ENCODE peak calls at places on chromosome 1, in four cellular contexts. W is endothelial cell of umbilical vein, G is H9, X is IMR-90. E is an unnamed sample. For H3K27me3 and H3K4me1, the result is how much of the 10 kb centered on the place peaks cover.

GRCh38 chr1:207745839-207746767 is 5.8 kb upstream of the CD46 start:
- DNase-seq in X (no peak), W (no peak), G (no peak), E (peak)

GRCh38 chr1:239233626-239234025 is 152.7 kb upstream of the CHRM3 start:
- DNase-seq in G (no peak), W (no peak), X (no peak), E (no peak)

GRCh38 chr1:21956720-21957552 is 19.8 kb upstream of the HSPG2 start:
- DNase-seq in X (peak), G (no peak), W (peak), E (no peak)

GRCh38 chr1:4346141-4346540 is 308.3 kb upstream of the AJAP1 start:
- DNase-seq in G (no peak), W (no peak), X (no peak), E (no peak)

GRCh38 chr1:24416666-24417391 is 1.2 kb downstream of the NIPAL3 start:
- DNase-seq in X (peak), W (no peak), G (no peak), E (peak)

GRCh38 chr1:20715406-20715805 is 2.4 kb downstream of the KIF17 start:
- DNase-seq in G (no peak), X (no peak), W (no peak), E (no peak)

GRCh38 chr1:89440911-89441310 is 77.1 kb downstream of the GBP6 start:
- DNase-seq in X (no peak), G (no peak), W (no peak), E (no peak)

GRCh38 chr1:93519196-93519825 is 71.4 kb downstream of the FNBP1L start:
- DNase-seq in X (peak), W (no peak), G (no peak), E (no peak)

GRCh38 chr1:60114735-60115318 is 41.3 kb upstream of the C1orf87 start:
- DNase-seq in W (no peak), X (no peak), G (peak), E (no peak)

GRCh38 chr1:209307836-209308235 is 275.7 kb upstream of the CAMK1G start:
- DNase-seq in W (no peak), G (no peak), X (no peak), E (no peak)

GRCh38 chr1:91851130-91852010 is 34.6 kb downstream of the TGFBR3 start:
- DNase-seq in W (peak), G (no peak), X (peak), E (no peak)

GRCh38 chr1:243325305-243325890 is 69.6 kb downstream of the SDCCAG8 start:
- DNase-seq in X (peak), W (peak), G (no peak), E (peak)

GRCh38 chr1:204685236-204686006 is at the start of gene LRRN2:
- DNase-seq in W (no peak), G (peak), X (no peak), E (no peak)
- H3K27me3 ChIP-seq in W (under half), G (under half), X (half or more), E (under half)

GRCh38 chr1:39413902-39414528 is 77.4 kb upstream of the BMP8A start:
- DNase-seq in G (no peak), W (no peak), X (no peak), E (no peak)
- H3K4me2 ChIP-seq in G (no peak), W (peak), X (peak), E (no peak)

GRCh38 chr1:235079443-235079967 is 49.1 kb downstream of the TOMM20 start:
- DNase-seq in W (peak), G (peak), X (peak), E (peak)

GRCh38 chr1:235077163-235077540 is 51.5 kb downstream of the TOMM20 start:
- DNase-seq in G (no peak), X (no peak), W (no peak), E (no peak)

GRCh38 chr1:235078480-235078803 is 50.2 kb downstream of the TOMM20 start:
- DNase-seq in X (no peak), W (no peak), G (no peak), E (no peak)

GRCh38 chr1:235077571-235078479 is 50.8 kb downstream of the TOMM20 start:
- DNase-seq in X (peak), G (no peak), W (peak), E (no peak)

GRCh38 chr1:235078927-235079381 is 49.7 kb downstream of the TOMM20 start:
- DNase-seq in X (peak), G (no peak), W (no peak), E (peak)
- H3K4me1 ChIP-seq in X (under half), G (under half), W (under half), E (half or more)

DNA sequence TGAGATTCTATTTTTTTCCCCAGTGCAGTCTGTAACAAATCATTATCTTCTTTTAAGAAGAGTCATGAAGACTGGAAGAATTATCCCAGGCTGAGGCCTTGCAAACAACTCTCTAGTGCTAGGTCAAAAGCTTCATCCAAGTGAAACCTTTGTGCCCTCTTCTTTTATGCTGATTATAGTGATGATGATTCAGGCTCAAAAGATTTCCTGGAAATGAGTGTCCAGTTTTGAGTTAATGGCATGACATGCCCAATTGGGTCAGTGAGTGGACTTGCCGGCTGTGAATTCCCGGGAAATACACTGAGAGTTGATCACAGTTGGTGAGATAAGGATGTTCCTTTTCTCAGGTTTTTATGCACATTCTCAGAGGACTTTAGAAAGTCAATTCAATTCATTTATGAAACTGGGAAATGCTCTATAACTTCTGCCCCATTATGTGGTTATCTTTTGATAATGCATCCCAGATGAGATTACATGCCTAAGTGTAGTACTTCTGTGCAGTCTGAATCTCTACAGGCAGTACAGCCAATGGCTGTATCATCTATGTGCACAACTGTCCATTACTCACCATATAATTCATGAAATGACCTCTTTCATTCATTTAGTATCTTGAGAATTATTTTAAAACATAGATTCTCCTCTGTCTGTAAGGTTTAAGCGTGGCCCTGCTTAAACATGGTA is 66.2 kb downstream of the S1PR1 start:
- DNase-seq in X (peak), W (peak), G (no peak), E (no peak)
- H3K27me3 ChIP-seq in X (under half), W (under half), G (under half), E (under half)

DNA sequence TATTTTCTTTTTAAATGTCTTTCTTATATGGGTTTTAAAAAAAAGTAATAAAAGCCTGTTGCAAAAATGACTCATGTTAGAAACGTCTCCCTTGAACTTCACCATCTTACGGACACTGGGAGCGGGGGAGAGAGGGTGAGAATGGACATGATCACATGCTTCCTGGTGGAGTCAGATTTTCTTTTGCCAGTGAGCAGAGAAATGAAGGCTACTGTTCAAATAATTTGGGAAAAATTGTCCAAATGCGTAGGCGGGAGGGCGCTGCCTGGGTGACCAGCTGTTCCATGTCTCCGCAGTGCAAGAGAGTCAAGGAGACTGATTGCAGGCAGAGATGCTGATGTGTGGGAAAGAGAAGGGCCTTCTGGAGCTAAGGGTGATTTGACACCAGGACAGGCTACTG is 23.1 kb downstream of the EIF2D start:
- DNase-seq in G (no peak), W (peak), X (peak), E (no peak)
- H3K4me2 ChIP-seq in G (no peak), W (no peak), X (no peak), E (no peak)

E was measured in MM.1S.